ENCODE peak calls at places on chromosomes 12 and 14, in nine cellular contexts. One of them, this sample, is unnamed.

GRCh38 chr12:24695657-24696329 is 253.1 kb downstream of the BCAT1 start:
- DNase-seq in body of pancreas: no peak
- DNase-seq in IMR-90: peak; percentile 44
- DNase-seq in transverse colon: no peak
- DNase-seq in heart left ventricle: no peak
- DNase-seq in ovary: no peak
- DNase-seq in stomach: no peak
- DNase-seq in gastrocnemius medialis: no peak
- DNase-seq in testis: no peak
- DNase-seq in this sample: no peak

GRCh38 chr12:46131729-46132128 is 137.1 kb downstream of the SLC38A1 start:
- DNase-seq in gastrocnemius medialis: no peak
- DNase-seq in testis: no peak
- DNase-seq in stomach: no peak
- DNase-seq in IMR-90: no peak
- DNase-seq in heart left ventricle: no peak
- DNase-seq in ovary: no peak
- DNase-seq in body of pancreas: no peak
- DNase-seq in transverse colon: no peak
- DNase-seq in this sample: no peak

GRCh38 chr12:129870146-129870545 is 33.7 kb downstream of the TMEM132D start:
- DNase-seq in IMR-90: no peak
- DNase-seq in gastrocnemius medialis: no peak
- DNase-seq in transverse colon: no peak
- DNase-seq in stomach: no peak
- DNase-seq in testis: no peak
- DNase-seq in heart left ventricle: no peak
- DNase-seq in body of pancreas: no peak
- DNase-seq in ovary: no peak
- DNase-seq in this sample: no peak

GRCh38 chr12:65830305-65830704 is 6.0 kb downstream of the HMGA2 start:
- DNase-seq in gastrocnemius medialis: no peak
- DNase-seq in body of pancreas: no peak
- DNase-seq in IMR-90: peak; percentile 68
- DNase-seq in heart left ventricle: no peak
- DNase-seq in stomach: no peak
- DNase-seq in testis: no peak
- DNase-seq in transverse colon: no peak
- DNase-seq in ovary: no peak
- DNase-seq in this sample: no peak

GRCh38 chr14:77372304-77372841 is 4.5 kb downstream of the TMED8 start:
- DNase-seq in ovary: no peak
- DNase-seq in stomach: no peak
- DNase-seq in transverse colon: no peak
- DNase-seq in gastrocnemius medialis: no peak
- DNase-seq in body of pancreas: no peak
- DNase-seq in IMR-90: peak; percentile 88
- DNase-seq in heart left ventricle: no peak
- DNase-seq in testis: no peak
- DNase-seq in this sample: no peak

GRCh38 chr12:95325501-95325900 is 107.9 kb downstream of the VEZT start:
- DNase-seq in transverse colon: no peak
- DNase-seq in heart left ventricle: no peak
- DNase-seq in stomach: no peak
- DNase-seq in gastrocnemius medialis: no peak
- DNase-seq in testis: no peak
- DNase-seq in body of pancreas: no peak
- DNase-seq in IMR-90: no peak
- DNase-seq in ovary: no peak
- DNase-seq in this sample: no peak

GRCh38 chr12:16269941-16270340 is 7.5 kb downstream of the SLC15A5 start:
- DNase-seq in testis: no peak
- DNase-seq in gastrocnemius medialis: no peak
- DNase-seq in body of pancreas: no peak
- DNase-seq in heart left ventricle: no peak
- DNase-seq in transverse colon: no peak
- DNase-seq in IMR-90: no peak
- DNase-seq in stomach: no peak
- DNase-seq in ovary: no peak
- DNase-seq in this sample: no peak

GRCh38 chr12:28089363-28089762 is 100.9 kb upstream of the CCDC91 start:
- DNase-seq in gastrocnemius medialis: no peak
- DNase-seq in ovary: no peak
- DNase-seq in IMR-90: peak; percentile 37
- DNase-seq in stomach: no peak
- DNase-seq in body of pancreas: no peak
- DNase-seq in testis: no peak
- DNase-seq in heart left ventricle: no peak
- DNase-seq in transverse colon: no peak
- DNase-seq in this sample: no peak

GRCh38 chr14:49769581-49770211 is 1.7 kb downstream of the KLHDC2 start:
- DNase-seq in IMR-90: no peak
- DNase-seq in testis: no peak
- DNase-seq in gastrocnemius medialis: no peak
- DNase-seq in stomach: no peak
- DNase-seq in heart left ventricle: no peak
- DNase-seq in transverse colon: peak; percentile 18
- DNase-seq in body of pancreas: no peak
- DNase-seq in ovary: no peak
- DNase-seq in this sample: no peak

GRCh38 chr12:88308825-88309224 is 166.7 kb downstream of the TMTC3 start:
- DNase-seq in heart left ventricle: no peak
- DNase-seq in testis: no peak
- DNase-seq in transverse colon: no peak
- DNase-seq in IMR-90: peak; percentile 95
- DNase-seq in ovary: no peak
- DNase-seq in gastrocnemius medialis: no peak
- DNase-seq in body of pancreas: no peak
- DNase-seq in stomach: no peak
- DNase-seq in this sample: no peak

GRCh38 chr12:120846721-120847120 is 57.4 kb downstream of the SPPL3 start:
- DNase-seq in IMR-90: peak; percentile 50
- DNase-seq in heart left ventricle: no peak
- DNase-seq in stomach: no peak
- DNase-seq in gastrocnemius medialis: no peak
- DNase-seq in body of pancreas: no peak
- DNase-seq in transverse colon: no peak
- DNase-seq in testis: no peak
- DNase-seq in ovary: no peak
- DNase-seq in this sample: no peak

GRCh38 chr12:109554761-109555160 is 18.5 kb downstream of the MMAB start:
- DNase-seq in gastrocnemius medialis: no peak
- DNase-seq in heart left ventricle: no peak
- DNase-seq in IMR-90: no peak
- DNase-seq in stomach: no peak
- DNase-seq in testis: no peak
- DNase-seq in transverse colon: no peak
- DNase-seq in ovary: no peak
- DNase-seq in body of pancreas: no peak
- DNase-seq in this sample: no peak

GRCh38 chr12:106585862-106586534 is 3.2 kb downstream of the RFX4 start:
- DNase-seq in IMR-90: no peak
- DNase-seq in testis: no peak
- DNase-seq in heart left ventricle: no peak
- DNase-seq in stomach: no peak
- DNase-seq in body of pancreas: no peak
- DNase-seq in transverse colon: no peak
- DNase-seq in ovary: no peak
- DNase-seq in gastrocnemius medialis: no peak
- DNase-seq in this sample: no peak

GRCh38 chr12:115341442-115341841 is 657.5 kb upstream of the TBX3 start:
- DNase-seq in gastrocnemius medialis: peak; percentile 56
- DNase-seq in heart left ventricle: peak; percentile 66
- DNase-seq in testis: peak; percentile 25
- DNase-seq in IMR-90: peak; percentile 100
- DNase-seq in transverse colon: peak; percentile 59
- DNase-seq in body of pancreas: peak; percentile 57
- DNase-seq in stomach: peak; percentile 36
- DNase-seq in ovary: peak; percentile 74
- DNase-seq in this sample: peak; percentile 82

GRCh38 chr14:46490150-46490769 is 161.3 kb downstream of the RPL10L start:
- DNase-seq in IMR-90: no peak
- DNase-seq in testis: peak; percentile 29
- DNase-seq in ovary: no peak
- DNase-seq in heart left ventricle: no peak
- DNase-seq in gastrocnemius medialis: no peak
- DNase-seq in stomach: no peak
- DNase-seq in body of pancreas: no peak
- DNase-seq in transverse colon: no peak
- DNase-seq in this sample: no peak

GRCh38 chr14:51534623-51535022 is 117.1 kb upstream of the FRMD6 start:
- DNase-seq in body of pancreas: peak; percentile 63
- DNase-seq in gastrocnemius medialis: no peak
- DNase-seq in ovary: peak; percentile 40
- DNase-seq in stomach: no peak
- DNase-seq in heart left ventricle: no peak
- DNase-seq in IMR-90: peak; percentile 67
- DNase-seq in transverse colon: no peak
- DNase-seq in testis: no peak
- DNase-seq in this sample: no peak

GRCh38 chr12:6946033-6946919 is 2.5 kb downstream of the C12orf57 start:
- DNase-seq in body of pancreas: peak; percentile 99
- DNase-seq in transverse colon: peak; percentile 95
- DNase-seq in testis: peak; percentile 70
- DNase-seq in ovary: peak; percentile 41
- DNase-seq in stomach: peak; percentile 97
- DNase-seq in IMR-90: no peak
- DNase-seq in heart left ventricle: no peak
- DNase-seq in gastrocnemius medialis: no peak
- DNase-seq in this sample: no peak

GRCh38 chr12:64724201-64724745 is 34.9 kb downstream of the GNS start:
- DNase-seq in transverse colon: no peak
- DNase-seq in stomach: no peak
- DNase-seq in ovary: no peak
- DNase-seq in heart left ventricle: no peak
- DNase-seq in IMR-90: no peak
- DNase-seq in body of pancreas: no peak
- DNase-seq in testis: no peak
- DNase-seq in gastrocnemius medialis: no peak
- DNase-seq in this sample: no peak

GRCh38 chr12:72622556-72622955 is 350.4 kb downstream of the TRHDE start:
- DNase-seq in ovary: no peak
- DNase-seq in heart left ventricle: no peak
- DNase-seq in stomach: no peak
- DNase-seq in IMR-90: no peak
- DNase-seq in testis: no peak
- DNase-seq in body of pancreas: no peak
- DNase-seq in transverse colon: no peak
- DNase-seq in gastrocnemius medialis: no peak
- DNase-seq in this sample: no peak
- TF ChIP-seq POLR2A in ovary: no peak
- TF ChIP-seq POLR2A in heart left ventricle: no peak
- TF ChIP-seq POLR2A in stomach: no peak
- TF ChIP-seq POLR2A in IMR-90: no peak
- TF ChIP-seq POLR2A in testis: no peak
- TF ChIP-seq POLR2A in body of pancreas: no peak
- TF ChIP-seq POLR2A in transverse colon: no peak
- TF ChIP-seq POLR2A in gastrocnemius medialis: no peak
- TF ChIP-seq POLR2A in this sample: no peak

GRCh38 chr12:111037047-111037446 is 116.7 kb upstream of the MYL2 start:
- DNase-seq in ovary: no peak
- DNase-seq in stomach: no peak
- DNase-seq in body of pancreas: no peak
- DNase-seq in gastrocnemius medialis: no peak
- DNase-seq in transverse colon: no peak
- DNase-seq in IMR-90: no peak
- DNase-seq in testis: no peak
- DNase-seq in heart left ventricle: no peak
- DNase-seq in this sample: no peak
- H3K27me3 ChIP-seq in ovary: no peaks in the 10 kb centered on the region
- H3K27me3 ChIP-seq in stomach: peaks cover 67% of the 10 kb centered on the region
- H3K27me3 ChIP-seq in body of pancreas: peaks cover 25% of the 10 kb centered on the region
- H3K27me3 ChIP-seq in gastrocnemius medialis: peaks cover 41% of the 10 kb centered on the region
- H3K27me3 ChIP-seq in transverse colon: peaks cover 75% of the 10 kb centered on the region
- H3K27me3 ChIP-seq in IMR-90: peaks cover 39% of the 10 kb centered on the region
- H3K27me3 ChIP-seq in testis: no peaks in the 10 kb centered on the region
- H3K27me3 ChIP-seq in heart left ventricle: peaks cover 27% of the 10 kb centered on the region
- H3K27me3 ChIP-seq in this sample: peaks cover 4% of the 10 kb centered on the region

GRCh38 chr14:34425095-34425851 is 36.8 kb downstream of the SPTSSA start:
- DNase-seq in testis: no peak
- DNase-seq in ovary: no peak
- DNase-seq in IMR-90: no peak
- DNase-seq in transverse colon: peak; percentile 24
- DNase-seq in body of pancreas: peak; percentile 44
- DNase-seq in heart left ventricle: no peak
- DNase-seq in gastrocnemius medialis: no peak
- DNase-seq in stomach: no peak
- DNase-seq in this sample: no peak
- TF ChIP-seq POLR2A in testis: no peak
- TF ChIP-seq POLR2A in ovary: no peak
- TF ChIP-seq POLR2A in IMR-90: no peak
- TF ChIP-seq POLR2A in transverse colon: no peak
- TF ChIP-seq POLR2A in body of pancreas: no peak
- TF ChIP-seq POLR2A in heart left ventricle: no peak
- TF ChIP-seq POLR2A in gastrocnemius medialis: no peak
- TF ChIP-seq POLR2A in stomach: no peak
- TF ChIP-seq POLR2A in this sample: no peak

GRCh38 chr14:56798447-56799326 is 11.6 kb downstream of the OTX2 start:
- DNase-seq in testis: no peak
- DNase-seq in stomach: no peak
- DNase-seq in IMR-90: no peak
- DNase-seq in ovary: no peak
- DNase-seq in gastrocnemius medialis: no peak
- DNase-seq in body of pancreas: no peak
- DNase-seq in heart left ventricle: no peak
- DNase-seq in transverse colon: no peak
- DNase-seq in this sample: no peak

GRCh38 chr14:56799327-56799645 is 11.0 kb downstream of the OTX2 start:
- DNase-seq in transverse colon: no peak
- DNase-seq in IMR-90: no peak
- DNase-seq in body of pancreas: no peak
- DNase-seq in stomach: no peak
- DNase-seq in gastrocnemius medialis: no peak
- DNase-seq in heart left ventricle: no peak
- DNase-seq in testis: no peak
- DNase-seq in ovary: no peak
- DNase-seq in this sample: no peak

GRCh38 chr14:56803816-56804535 is 6.3 kb downstream of the OTX2 start:
- DNase-seq in gastrocnemius medialis: no peak
- DNase-seq in heart left ventricle: no peak
- DNase-seq in ovary: no peak
- DNase-seq in transverse colon: no peak
- DNase-seq in stomach: no peak
- DNase-seq in IMR-90: no peak
- DNase-seq in body of pancreas: no peak
- DNase-seq in testis: no peak
- DNase-seq in this sample: no peak

GRCh38 chr14:56805201-56805991 is 4.9 kb downstream of the OTX2 start:
- DNase-seq in IMR-90: no peak
- DNase-seq in ovary: no peak
- DNase-seq in stomach: no peak
- DNase-seq in gastrocnemius medialis: no peak
- DNase-seq in heart left ventricle: no peak
- DNase-seq in testis: no peak
- DNase-seq in transverse colon: no peak
- DNase-seq in body of pancreas: no peak
- DNase-seq in this sample: no peak

DNA sequence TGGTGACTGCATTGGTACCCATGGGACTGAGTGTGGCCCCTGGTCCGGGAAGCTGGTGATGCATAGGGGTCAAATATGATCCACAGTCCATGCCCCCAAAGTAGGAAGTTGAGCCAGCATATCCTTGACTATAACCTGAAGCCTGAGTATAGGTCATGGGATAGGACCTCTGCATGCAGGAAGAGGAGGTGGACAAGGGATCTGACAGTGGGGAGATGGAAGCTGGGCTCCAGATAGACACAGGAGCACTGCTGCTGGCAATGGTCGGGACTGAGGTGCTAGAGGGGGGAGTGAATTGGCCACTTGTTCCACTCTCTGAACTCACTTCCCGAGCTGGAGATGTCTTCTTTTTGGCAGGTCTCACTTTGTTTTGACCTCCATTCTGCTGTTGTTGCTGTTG is 8.4 kb downstream of the OTX2 start:
- DNase-seq in body of pancreas: no peak
- DNase-seq in transverse colon: no peak
- DNase-seq in gastrocnemius medialis: no peak
- DNase-seq in ovary: no peak
- DNase-seq in stomach: no peak
- DNase-seq in testis: no peak
- DNase-seq in heart left ventricle: no peak
- DNase-seq in IMR-90: no peak
- DNase-seq in this sample: no peak
- H3K27me3 ChIP-seq in body of pancreas: peaks cover 48% of the 10 kb centered on the region
- H3K27me3 ChIP-seq in transverse colon: peaks cover 100% of the 10 kb centered on the region
- H3K27me3 ChIP-seq in gastrocnemius medialis: peaks cover 98% of the 10 kb centered on the region
- H3K27me3 ChIP-seq in ovary: no peaks in the 10 kb centered on the region
- H3K27me3 ChIP-seq in stomach: peaks cover 95% of the 10 kb centered on the region
- H3K27me3 ChIP-seq in testis: no peaks in the 10 kb centered on the region
- H3K27me3 ChIP-seq in heart left ventricle: peaks cover 85% of the 10 kb centered on the region
- H3K27me3 ChIP-seq in IMR-90: peaks cover 80% of the 10 kb centered on the region
- H3K27me3 ChIP-seq in this sample: peaks cover 10% of the 10 kb centered on the region

This sample was measured in uterus.